ENCODE peak calls at places on chromosomes 7 and 10, in eight cellular contexts. K is left ventricle myocardium inferior; S is progenitor cell of endocrine pancreas; F is AG04449; W is keratinocyte; U is tibial artery; X is upper lobe of right lung; J is CD4-positive, alpha-beta T cell. E is an unnamed sample.

GRCh38 chr10:61992683-61993629 is 91.5 kb downstream of the ARID5B start:
- DNase-seq in U (peak; percentile 86), F (peak; percentile 75), S (no peak), X (no peak), J (peak; percentile 38), K (peak; percentile 23), W (peak; percentile 44), E (no peak)

GRCh38 chr10:30188101-30188500 is 128.7 kb upstream of the JCAD start:
- DNase-seq in W (no peak), U (no peak), K (no peak), S (no peak), X (no peak), F (no peak), J (no peak), E (no peak)

GRCh38 chr10:97685395-97685958 is 1.6 kb downstream of the AVPI1 start:
- DNase-seq in U (no peak), W (peak; percentile 41), F (no peak), J (no peak), S (no peak), K (no peak), X (peak; percentile 67), E (no peak)

GRCh38 chr10:97136744-97137143 is 49.0 kb downstream of the SLIT1 start:
- DNase-seq in S (no peak), W (no peak), J (no peak), F (no peak), X (peak; percentile 7), K (no peak), U (no peak), E (no peak)

GRCh38 chr10:94002156-94002555 is 8.4 kb downstream of the PLCE1 start:
- DNase-seq in U (no peak), S (no peak), W (no peak), F (no peak), J (no peak), X (no peak), K (peak; percentile 24), E (no peak)

GRCh38 chr7:116573541-116573940 is 48.7 kb downstream of the CAV1 start:
- DNase-seq in X (no peak), U (no peak), K (no peak), J (no peak), F (no peak), W (no peak), S (no peak), E (no peak)

GRCh38 chr7:105277341-105277740 is 111.4 kb downstream of the SRPK2 start:
- DNase-seq in F (no peak), J (no peak), S (no peak), U (no peak), K (no peak), X (no peak), W (peak; percentile 25), E (no peak)

GRCh38 chr7:16850772-16851466 is 30.9 kb downstream of the AGR3 start:
- DNase-seq in J (no peak), S (no peak), W (no peak), X (no peak), K (no peak), U (no peak), F (no peak), E (no peak)

GRCh38 chr7:32266932-32267475 is 196.8 kb upstream of the PDE1C start:
- DNase-seq in K (no peak), J (no peak), U (no peak), W (no peak), F (no peak), X (no peak), S (no peak), E (no peak)

GRCh38 chr10:36489181-36489927 is 636.0 kb upstream of the ANKRD30A start:
- DNase-seq in J (no peak), W (no peak), U (no peak), F (no peak), K (peak; percentile 42), X (no peak), S (no peak), E (no peak)

GRCh38 chr7:84921154-84921553 is 265.7 kb downstream of the SEMA3D start:
- DNase-seq in U (no peak), X (no peak), S (no peak), J (no peak), W (no peak), K (no peak), F (no peak), E (no peak)

GRCh38 chr7:132656846-132657776 is 80.8 kb upstream of the PLXNA4 start:
- DNase-seq in F (no peak), J (no peak), W (no peak), X (no peak), U (no peak), K (no peak), S (no peak), E (no peak)

GRCh38 chr10:49387029-49387428 is 8.9 kb downstream of the DRGX start:
- DNase-seq in W (peak; percentile 28), J (no peak), X (no peak), F (peak; percentile 31), S (no peak), K (no peak), U (no peak), E (no peak)

GRCh38 chr7:30874656-30875317 is 36.9 kb upstream of the AQP1 start:
- DNase-seq in U (no peak), S (no peak), W (no peak), X (no peak), K (no peak), J (no peak), F (no peak), E (no peak)

GRCh38 chr10:326350-326749 is 191.1 kb downstream of the ZMYND11 start:
- DNase-seq in F (no peak), U (no peak), S (no peak), J (no peak), W (no peak), K (no peak), X (no peak), E (no peak)

GRCh38 chr7:158650821-158651225 is 53.8 kb downstream of the NCAPG2 start:
- DNase-seq in J (no peak), K (no peak), X (no peak), W (no peak), U (no peak), S (no peak), F (peak; percentile 24), E (no peak)

GRCh38 chr10:100803481-100803880 is 58.1 kb downstream of the PAX2 start:
- DNase-seq in U (no peak), S (no peak), X (peak; percentile 34), K (no peak), F (no peak), J (no peak), W (no peak), E (peak; percentile 58)

GRCh38 chr10:46547331-46547880 is 9.1 kb downstream of the GPRIN2 start:
- DNase-seq in X (peak; percentile 66), J (no peak), U (peak; percentile 18), K (peak; percentile 12), W (no peak), F (no peak), S (no peak), E (peak; percentile 85)

GRCh38 chr10:33126118-33126517 is 168.1 kb upstream of the ITGB1 start:
- DNase-seq in F (no peak), K (no peak), U (no peak), X (no peak), S (no peak), W (peak; percentile 82), J (peak; percentile 26), E (no peak)

GRCh38 chr7:83149466-83149865 is 13.2 kb downstream of the PCLO start:
- DNase-seq in J (no peak), U (no peak), S (no peak), F (no peak), W (no peak), X (no peak), K (no peak), E (no peak)

GRCh38 chr7:139725077-139725476 is 52.7 kb downstream of the HIPK2 start:
- DNase-seq in X (no peak), U (no peak), K (no peak), S (no peak), J (no peak), W (no peak), F (peak; percentile 65), E (no peak)

GRCh38 chr10:131475803-131476202 is 164.3 kb upstream of the TCERG1L start:
- DNase-seq in W (no peak), F (no peak), U (no peak), J (no peak), S (no peak), K (no peak), X (no peak), E (no peak)

GRCh38 chr7:23357190-23358093 is 58.3 kb downstream of the MALSU1 start:
- DNase-seq in J (no peak), F (no peak), S (no peak), X (no peak), K (no peak), W (peak; percentile 38), U (no peak), E (no peak)
- TF ChIP-seq CTCF in J (peak; percentile 33), F (no peak), S (peak; percentile 58), X (peak; percentile 28), K (peak; percentile 30), W (no peak), U (no peak), E (peak; percentile 86)

GRCh38 chr7:55144333-55144954 is 125.6 kb downstream of the EGFR start:
- DNase-seq in S (no peak), W (no peak), K (no peak), X (no peak), F (no peak), U (no peak), J (no peak), E (no peak)
- TF ChIP-seq CTCF in S (peak; percentile 36), W (peak; percentile 23), K (peak; percentile 37), X (peak; percentile 12), F (peak; percentile 33), U (no peak), J (no peak), E (peak; percentile 64)

GRCh38 chr7:20173828-20174227 is 43.4 kb downstream of the MACC1 start:
- DNase-seq in K (no peak), S (no peak), F (no peak), W (no peak), X (no peak), J (no peak), U (no peak), E (no peak)

GRCh38 chr7:20170626-20171025 is 46.6 kb downstream of the MACC1 start:
- DNase-seq in F (no peak), K (no peak), U (no peak), S (no peak), W (no peak), J (no peak), X (no peak), E (no peak)

GRCh38 chr7:20176552-20177242 is 40.5 kb downstream of the MACC1 start:
- DNase-seq in J (no peak), X (no peak), U (no peak), W (no peak), K (no peak), S (no peak), F (no peak), E (no peak)

GRCh38 chr7:20172736-20173334 is 44.3 kb downstream of the MACC1 start:
- DNase-seq in W (no peak), S (peak; percentile 43), F (no peak), U (peak; percentile 70), J (no peak), X (peak; percentile 58), K (no peak), E (no peak)
- TF ChIP-seq CTCF in W (peak; percentile 61), S (peak; percentile 79), F (peak; percentile 59), U (peak; percentile 47), J (peak; percentile 12), X (peak; percentile 35), K (peak; percentile 34), E (peak; percentile 86)

DNA sequence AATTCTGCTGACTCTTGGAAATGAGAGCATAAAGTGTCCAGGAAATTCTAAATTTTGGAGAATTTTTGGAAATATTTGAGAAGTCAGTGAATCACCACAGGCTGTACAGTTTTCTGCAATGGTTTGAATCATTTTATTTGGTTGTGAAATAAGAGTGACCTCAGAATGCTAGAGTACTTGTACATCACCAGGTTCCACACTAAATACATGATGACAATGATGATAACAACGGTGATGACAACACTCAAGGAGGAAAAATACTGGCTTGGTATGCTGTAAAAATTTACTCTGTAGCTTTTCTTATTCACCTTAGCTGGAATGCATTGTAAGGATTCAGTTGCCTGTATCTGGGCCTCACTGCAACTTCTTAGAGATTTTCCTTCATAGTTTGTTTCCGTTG is 30.4 kb upstream of the NME8 start:
- DNase-seq in W (no peak), X (no peak), S (no peak), K (no peak), F (no peak), U (no peak), J (no peak), E (no peak)
- TF ChIP-seq CTCF in W (no peak), X (no peak), S (no peak), K (no peak), F (no peak), U (no peak), J (no peak), E (no peak)